ENCODE peak calls at places on chromosomes 16 and 17, in six cellular contexts. Y is activated CD4-positive, CD25-positive, alpha-beta regulatory T cell treated with anti-CD3 and anti-CD28 coated beads, Interleukin-2, amount 50 U/mL, for 16 hours; C is H54; S is ELF-1; V is GM12865; A is GM03348. F is an unnamed sample.

GRCh38 chr17:82351254-82351712 is 7.8 kb upstream of the TEX19 start:
- DNase-seq in Y (no peak), S (no peak), C (no peak), A (no peak), V (peak; percentile 71), F (no peak)

GRCh38 chr17:737561-738113 is 5.2 kb downstream of the TLCD3A start:
- DNase-seq in V (no peak), Y (no peak), S (no peak), A (no peak), C (no peak), F (no peak)

GRCh38 chr17:81508639-81509047 is 4.0 kb downstream of the ACTG1 start:
- DNase-seq in S (peak; percentile 76), C (no peak), Y (no peak), V (peak; percentile 82), A (peak; percentile 33), F (no peak)

GRCh38 chr16:72875291-72876036 is 172.5 kb downstream of the ZFHX3 start:
- DNase-seq in S (no peak), V (no peak), Y (no peak), A (no peak), C (no peak), F (no peak)

GRCh38 chr16:57319646-57320045 is 35.2 kb upstream of the PLLP start:
- DNase-seq in A (no peak), C (no peak), S (no peak), Y (no peak), V (no peak), F (no peak)

GRCh38 chr16:54655171-54655590 is 275.5 kb upstream of the IRX5 start:
- DNase-seq in A (peak; percentile 52), Y (no peak), V (no peak), C (no peak), S (peak; percentile 39), F (no peak)

GRCh38 chr17:29732613-29733012 is 109.9 kb upstream of the CORO6 start:
- DNase-seq in A (no peak), C (no peak), Y (no peak), V (no peak), S (no peak), F (no peak)

GRCh38 chr16:56869513-56870270 is 4.7 kb downstream of the SLC12A3 start:
- DNase-seq in A (no peak), V (peak; percentile 78), Y (no peak), C (peak; percentile 62), S (peak; percentile 64), F (peak; percentile 59)

GRCh38 chr16:2190659-2191445 is 5.6 kb downstream of the CASKIN1 start:
- DNase-seq in V (no peak), C (no peak), Y (no peak), S (no peak), A (no peak), F (no peak)

GRCh38 chr17:58786586-58787295 is 31.1 kb downstream of the PPM1E start:
- DNase-seq in C (no peak), A (peak; percentile 34), S (no peak), V (no peak), Y (no peak), F (no peak)

GRCh38 chr17:27571563-27572129 is 59.3 kb upstream of the LGALS9 start:
- DNase-seq in V (no peak), A (no peak), C (no peak), Y (no peak), S (no peak), F (no peak)

F was measured in GM13977.